ENCODE peak calls at places on chromosome 19, in seven cellular contexts. G, B, T, J, Z, F and C are unnamed samples.

GRCh38 chr19:20256606-20257005 is 89.6 kb downstream of the ZNF486 start:
- DNase-seq in F (no peak), Z (no peak), G (no peak), T (no peak), B (no peak), J (no peak), C (no peak)

GRCh38 chr19:932647-933552 is 7.1 kb downstream of the ARID3A start:
- DNase-seq in T (peak; percentile 71), G (peak; percentile 63), Z (no peak), B (peak; percentile 87), F (peak; percentile 74), J (no peak), C (peak; percentile 31)

GRCh38 chr19:42285988-42286348 is 16.0 kb upstream of the PRR19 start:
- DNase-seq in G (no peak), T (no peak), F (no peak), B (no peak), Z (no peak), J (no peak), C (no peak)

GRCh38 chr19:56603829-56604228 is 8.7 kb downstream of the ZNF71 start:
- DNase-seq in T (no peak), J (no peak), Z (no peak), G (no peak), B (peak; percentile 33), F (no peak), C (no peak)

GRCh38 chr19:42286349-42287016 is 15.4 kb upstream of the PRR19 start:
- DNase-seq in F (no peak), J (no peak), Z (no peak), B (no peak), G (no peak), T (peak; percentile 70), C (no peak)

GRCh38 chr19:5225486-5226345 is 114.9 kb downstream of the PTPRS start:
- DNase-seq in G (no peak), F (peak; percentile 75), B (no peak), T (no peak), J (no peak), Z (peak; percentile 20), C (peak; percentile 4)

GRCh38 chr19:42512743-42513304 is 15.5 kb downstream of the CEACAM1 start:
- DNase-seq in F (no peak), Z (no peak), T (no peak), J (no peak), G (no peak), B (no peak), C (no peak)

GRCh38 chr19:50387176-50387867 is 3.2 kb downstream of the POLD1 start:
- DNase-seq in B (no peak), J (peak; percentile 81), Z (no peak), F (no peak), G (no peak), T (no peak), C (no peak)

GRCh38 chr19:10467104-10467706 is 36.0 kb downstream of the KEAP1 start:
- DNase-seq in B (no peak), F (no peak), T (no peak), J (no peak), Z (no peak), G (no peak), C (no peak)

GRCh38 chr19:34676697-34677385 is at the start of gene SCGB2B2:
- DNase-seq in Z (no peak), B (no peak), G (peak; percentile 24), J (no peak), T (no peak), F (peak; percentile 68), C (no peak)

GRCh38 chr19:3898426-3898825 is 17.9 kb downstream of the ATCAY start:
- DNase-seq in Z (no peak), T (no peak), J (no peak), F (no peak), B (no peak), G (no peak), C (no peak)

GRCh38 chr19:9996541-9996940 is 13.8 kb downstream of the COL5A3 start:
- DNase-seq in F (no peak), T (no peak), J (no peak), G (no peak), B (peak; percentile 34), Z (no peak), C (no peak)

GRCh38 chr19:46303702-46304397 is 7.0 kb downstream of the HIF3A start:
- DNase-seq in J (no peak), Z (peak; percentile 45), F (peak; percentile 100), T (peak; percentile 97), G (no peak), B (no peak), C (peak; percentile 59)

GRCh38 chr19:44757057-44757734 is 8.7 kb downstream of the BCL3 start:
- DNase-seq in B (peak; percentile 72), T (peak; percentile 28), Z (peak; percentile 30), F (peak; percentile 49), J (no peak), G (no peak), C (no peak)

GRCh38 chr19:1469936-1470863 is 8.8 kb downstream of the C19orf25 start:
- DNase-seq in Z (no peak), T (peak; percentile 57), B (no peak), F (peak; percentile 84), J (no peak), G (no peak), C (peak; percentile 59)

GRCh38 chr19:8306235-8307054 is 1.7 kb downstream of the CD320 start:
- DNase-seq in Z (peak; percentile 7), J (no peak), B (no peak), G (no peak), F (no peak), T (peak; percentile 25), C (no peak)

GRCh38 chr19:3784607-3785463 is 1.3 kb downstream of the MATK start:
- DNase-seq in G (no peak), J (no peak), F (no peak), T (no peak), Z (no peak), B (no peak), C (no peak)

GRCh38 chr19:821976-822773 is 420 bp upstream of the PLPPR3 start:
- DNase-seq in T (no peak), B (no peak), G (no peak), F (peak; percentile 77), J (peak; percentile 81), Z (peak; percentile 51), C (no peak)

GRCh38 chr19:41706741-41707501 is 1.5 kb upstream of the CEACAM5 start:
- DNase-seq in T (peak; percentile 79), Z (no peak), G (no peak), J (peak; percentile 41), B (no peak), F (peak; percentile 93), C (peak; percentile 87)

GRCh38 chr19:51158474-51159129 is 16.5 kb downstream of the SIGLEC7 start:
- DNase-seq in Z (peak; percentile 36), J (peak; percentile 44), T (peak; percentile 55), G (no peak), B (no peak), F (peak; percentile 93), C (peak; percentile 88)

GRCh38 chr19:17419491-17420266 is at the start of gene MVB12A:
- DNase-seq in J (peak; percentile 99), G (peak; percentile 96), F (peak; percentile 99), Z (peak; percentile 90), B (peak; percentile 98), T (peak; percentile 97), C (peak; percentile 92)
- TF ChIP-seq CTCF in J (no peak), G (no peak), F (no peak), Z (no peak), B (no peak), T (no peak), C (no peak)

GRCh38 chr19:48822514-48822913 is 11.7 kb upstream of the BCAT2 start:
- DNase-seq in Z (no peak), T (no peak), J (no peak), B (no peak), F (no peak), G (no peak), C (no peak)

GRCh38 chr19:48830965-48831364 is 5.3 kb downstream of the HSD17B14 start:
- DNase-seq in B (no peak), G (no peak), Z (no peak), T (no peak), J (no peak), F (no peak), C (no peak)

GRCh38 chr19:48821633-48822032 is 10.8 kb upstream of the BCAT2 start:
- DNase-seq in Z (no peak), B (no peak), T (no peak), J (no peak), F (no peak), G (no peak), C (no peak)

GRCh38 chr19:48830088-48830487 is 6.2 kb downstream of the HSD17B14 start:
- DNase-seq in Z (no peak), T (no peak), G (no peak), J (no peak), B (no peak), F (no peak), C (no peak)

DNA sequence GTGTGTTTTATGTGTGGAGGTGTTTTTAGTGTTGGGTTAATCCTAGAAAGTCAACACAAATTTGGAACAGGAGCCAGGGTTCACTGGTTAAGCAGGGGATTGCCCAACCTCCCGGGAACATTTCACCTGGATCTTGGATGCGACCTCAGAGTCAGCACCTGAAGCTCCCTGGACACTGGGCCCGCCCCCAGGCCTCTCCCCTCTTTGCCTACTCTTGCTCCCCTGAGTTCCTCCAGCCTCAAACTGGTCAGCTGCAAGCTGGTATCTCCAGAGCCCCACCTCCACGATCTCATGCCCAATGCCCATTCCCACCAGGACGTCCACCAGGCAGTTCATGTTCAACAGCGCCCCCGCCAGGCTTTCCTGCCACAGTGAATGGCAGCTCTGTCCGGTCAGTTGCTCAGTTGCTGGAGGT is 9.7 kb downstream of the HSD17B14 start:
- DNase-seq in T (peak; percentile 62), G (no peak), F (peak; percentile 81), Z (no peak), B (no peak), J (no peak), C (peak; percentile 50)
- TF ChIP-seq CTCF in T (no peak), G (peak; percentile 12), F (peak; percentile 77), Z (no peak), B (no peak), J (no peak), C (no peak)

GRCh38 chr19:38440592-38440991 is 7.1 kb downstream of the RYR1 start:
- DNase-seq in J (no peak), B (no peak), Z (no peak), F (peak; percentile 22), T (no peak), G (no peak), C (no peak)

GRCh38 chr19:38443458-38444001 is 10.0 kb downstream of the RYR1 start:
- DNase-seq in B (no peak), J (no peak), G (no peak), F (no peak), Z (no peak), T (no peak), C (no peak)

GRCh38 chr19:38444026-38444425 is 10.5 kb downstream of the RYR1 start:
- DNase-seq in J (no peak), B (no peak), Z (no peak), G (no peak), F (no peak), T (no peak), C (no peak)

GRCh38 chr19:38442736-38443135 is 9.2 kb downstream of the RYR1 start:
- DNase-seq in Z (no peak), T (no peak), G (no peak), F (no peak), J (no peak), B (no peak), C (no peak)

GRCh38 chr19:38441660-38442348 is 8.3 kb downstream of the RYR1 start:
- DNase-seq in T (no peak), F (peak; percentile 91), B (no peak), J (no peak), Z (no peak), G (no peak), C (no peak)
- TF ChIP-seq CTCF in T (no peak), F (peak; percentile 61), B (no peak), J (no peak), Z (peak; percentile 16), G (no peak), C (no peak)

GRCh38 chr19:31166206-31166605 is 183.0 kb downstream of the TSHZ3 start:
- DNase-seq in T (no peak), J (no peak), B (no peak), F (no peak), G (no peak), Z (no peak), C (no peak)
- TF ChIP-seq CTCF in T (no peak), J (no peak), B (no peak), F (no peak), G (no peak), Z (no peak), C (no peak)